ENCODE peak calls at places on chromosome 4, in nine cellular contexts. T, K, P, D, W, C, X, R and M are unnamed samples.

GRCh38 chr4:5045099-5045498 is 6.2 kb upstream of the STK32B start:
- DNase-seq in P (peak), D (no peak), C (no peak), R (no peak), X (no peak), T (no peak), W (no peak), K (no peak), M (no peak)

GRCh38 chr4:75723117-75723801 is 1.1 kb upstream of the USO1 start:
- DNase-seq in R (no peak), T (peak), C (no peak), X (no peak), K (no peak), D (no peak), W (no peak), P (no peak), M (no peak)

GRCh38 chr4:6603128-6603527 is 28.1 kb downstream of the MAN2B2 start:
- DNase-seq in R (no peak), D (no peak), X (no peak), C (no peak), W (no peak), K (no peak), P (no peak), T (no peak), M (no peak)

GRCh38 chr4:8766610-8767009 is 105.0 kb downstream of the HMX1 start:
- DNase-seq in C (no peak), K (no peak), P (peak), D (no peak), T (no peak), R (no peak), W (no peak), X (no peak), M (no peak)

GRCh38 chr4:62814510-62815047 is 1594.7 kb downstream of the TECRL start:
- DNase-seq in C (no peak), T (no peak), K (peak), D (no peak), X (no peak), R (no peak), P (no peak), W (peak), M (no peak)

GRCh38 chr4:190020790-190021717 is 6.0 kb downstream of the FRG2 start:
- DNase-seq in T (peak), R (peak), P (peak), C (no peak), D (peak), W (no peak), K (no peak), X (peak), M (no peak)

GRCh38 chr4:153792007-153792892 is 3.4 kb upstream of the SFRP2 start:
- DNase-seq in K (peak), W (no peak), C (no peak), R (no peak), X (peak), T (peak), P (peak), D (no peak), M (no peak)

GRCh38 chr4:6466756-6467381 is 5.5 kb downstream of the PPP2R2C start:
- DNase-seq in T (no peak), X (no peak), W (no peak), C (no peak), K (no peak), R (no peak), D (no peak), P (no peak), M (no peak)

GRCh38 chr4:108926058-108926457 is 163.2 kb upstream of the ETNPPL start:
- DNase-seq in W (no peak), T (no peak), D (no peak), C (no peak), X (no peak), P (no peak), K (no peak), R (no peak), M (no peak)

GRCh38 chr4:90137545-90137944 is 10.4 kb downstream of the CCSER1 start:
- DNase-seq in C (no peak), R (no peak), D (no peak), K (no peak), X (no peak), T (no peak), P (no peak), W (no peak), M (no peak)

GRCh38 chr4:37656649-37657048 is 29.5 kb downstream of the RELL1 start:
- DNase-seq in D (no peak), K (no peak), X (no peak), P (no peak), W (no peak), R (no peak), T (no peak), C (no peak), M (no peak)
- H3K27ac ChIP-seq in D (no peak), K (no peak), X (no peak), P (no peak), W (no peak), R (no peak), T (no peak), C (no peak), M (no peak)

DNA sequence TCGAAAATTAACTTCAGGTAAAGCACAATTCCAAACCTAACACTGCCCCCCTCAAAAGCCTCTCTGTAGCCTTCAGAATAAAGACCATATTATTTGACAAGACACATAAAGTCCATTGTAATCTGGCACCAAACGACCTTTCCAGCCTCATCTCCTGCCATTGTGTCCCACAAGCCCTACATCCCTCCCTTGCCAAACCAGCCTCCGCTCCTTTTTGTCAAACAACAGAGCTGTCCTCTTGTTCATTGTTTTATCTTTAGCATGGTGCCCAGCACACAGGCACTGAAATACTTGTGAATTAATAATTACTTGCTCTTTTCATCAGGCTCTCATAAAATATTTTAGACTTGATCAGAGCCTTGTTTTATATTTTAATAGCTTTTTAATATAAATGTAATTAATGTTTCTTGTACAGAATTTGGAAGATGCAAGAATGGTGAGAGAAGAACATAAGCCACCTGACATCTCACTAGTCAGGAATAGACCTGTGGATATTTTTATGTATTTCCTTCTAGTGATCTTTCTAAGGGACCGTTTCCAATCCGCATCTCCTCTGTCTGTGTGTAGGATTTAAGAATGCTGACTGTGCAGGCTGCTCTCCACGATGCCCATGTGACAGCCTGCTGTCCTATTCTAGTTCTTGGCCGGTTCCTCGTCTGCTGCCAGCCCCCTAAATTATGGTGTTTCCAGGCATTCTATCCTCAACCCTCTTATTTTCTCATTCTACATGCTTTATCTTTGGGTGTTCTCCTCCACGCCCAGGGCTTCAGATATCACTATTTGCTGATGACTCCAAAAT is 3.0 kb upstream of the IRF2 start:
- DNase-seq in X (no peak), K (no peak), R (no peak), D (no peak), C (no peak), W (no peak), T (no peak), P (no peak), M (no peak)
- H3K27ac ChIP-seq in X (no peak), K (no peak), R (peak), D (no peak), C (no peak), W (no peak), T (no peak), P (no peak), M (no peak)

GRCh38 chr4:25106363-25107151 is 53.7 kb downstream of the SEPSECS start:
- DNase-seq in T (no peak), K (no peak), C (no peak), P (no peak), X (no peak), R (no peak), W (no peak), D (no peak), M (no peak)

GRCh38 chr4:25107827-25108516 is 52.3 kb downstream of the SEPSECS start:
- DNase-seq in D (peak), P (no peak), W (no peak), X (no peak), K (no peak), T (no peak), R (no peak), C (no peak), M (no peak)

GRCh38 chr4:25103423-25103822 is 56.8 kb downstream of the SEPSECS start:
- DNase-seq in D (peak), X (no peak), R (no peak), C (no peak), K (no peak), T (no peak), P (no peak), W (peak), M (no peak)

GRCh38 chr4:25101836-25102235 is 58.4 kb downstream of the SEPSECS start:
- DNase-seq in P (no peak), R (no peak), T (no peak), K (no peak), X (no peak), D (no peak), C (no peak), W (no peak), M (no peak)

DNA sequence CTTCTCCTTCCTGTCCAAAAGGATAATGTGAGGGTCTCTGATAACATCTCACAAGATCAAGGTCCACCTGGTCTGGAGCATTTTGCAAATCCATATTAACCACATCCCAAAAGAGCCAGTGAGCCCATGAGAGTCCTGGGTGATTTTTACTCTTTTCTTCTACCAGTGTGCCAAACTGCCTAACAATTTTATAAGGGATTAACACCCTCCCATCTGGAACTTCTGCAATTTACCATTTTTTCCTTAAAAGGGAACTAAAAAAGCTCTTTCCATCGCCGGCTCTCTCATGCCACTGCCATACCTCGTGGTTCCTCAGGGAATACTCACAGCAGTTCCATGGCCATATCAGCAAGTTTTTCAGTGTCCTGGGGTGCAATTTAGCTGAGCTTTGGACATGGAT is 55.7 kb downstream of the SEPSECS start:
- DNase-seq in T (no peak), X (no peak), D (no peak), P (no peak), K (no peak), C (no peak), R (no peak), W (no peak), M (no peak)
- H3K27ac ChIP-seq in T (no peak), X (no peak), D (no peak), P (no peak), K (no peak), C (no peak), R (no peak), W (no peak), M (no peak)

GRCh38 chr4:165382640-165383039 is 3.8 kb downstream of the CPE start:
- DNase-seq in T (no peak), R (no peak), W (no peak), P (no peak), K (no peak), C (no peak), X (no peak), D (no peak), M (no peak)
- H3K27ac ChIP-seq in T (no peak), R (no peak), W (no peak), P (peak), K (no peak), C (no peak), X (no peak), D (no peak), M (no peak)

GRCh38 chr4:184899261-184900134 is 73.7 kb upstream of the ACSL1 start:
- DNase-seq in D (peak), C (no peak), R (no peak), P (peak), T (peak), X (no peak), K (no peak), W (no peak), M (no peak)
- H3K27ac ChIP-seq in D (no peak), C (no peak), R (no peak), P (no peak), T (no peak), X (no peak), K (no peak), W (no peak), M (no peak)

GRCh38 chr4:53321151-53321987 is 44.5 kb downstream of the SCFD2 start:
- DNase-seq in R (no peak), D (no peak), P (no peak), C (peak), T (peak), K (no peak), W (no peak), X (no peak), M (no peak)
- H3K27ac ChIP-seq in R (no peak), D (no peak), P (peak), C (peak), T (peak), K (no peak), W (no peak), X (no peak), M (no peak)